ENCODE peak calls at places on chromosomes 3 and 15, in eight cellular contexts. I is foreskin keratinocyte, M is HepG2, V is heart left ventricle, Z is uterus, D is Peyer's patch, U is right lobe of liver, H is body of pancreas. A is an unnamed sample. For H3K4me1, the result is how much of the 10 kb centered on the place peaks cover.

GRCh38 chr15:70088887-70089691 is 8.6 kb downstream of the TLE3 start:
- DNase-seq in V (no peak), D (no peak), U (no peak), Z (peak), H (no peak), M (no peak), I (no peak), A (peak)

GRCh38 chr3:13537244-13537921 is 11.5 kb upstream of the FBLN2 start:
- DNase-seq in H (no peak), I (no peak), Z (no peak), U (no peak), V (no peak), M (no peak), D (no peak), A (no peak)

GRCh38 chr3:188760408-188760807 is 411.4 kb upstream of the TPRG1 start:
- DNase-seq in Z (no peak), U (no peak), V (no peak), M (no peak), H (no peak), D (no peak), I (peak), A (no peak)

GRCh38 chr15:91790826-91791225 is 62.7 kb upstream of the SLCO3A1 start:
- DNase-seq in U (no peak), M (no peak), Z (no peak), V (no peak), I (peak), D (no peak), H (no peak), A (no peak)

GRCh38 chr15:71732636-71733035 is 77.7 kb upstream of the NR2E3 start:
- DNase-seq in I (no peak), D (no peak), Z (no peak), V (no peak), H (no peak), M (peak), U (peak), A (no peak)

GRCh38 chr3:173993299-173993698 is 595.8 kb downstream of the NLGN1 start:
- DNase-seq in U (no peak), D (no peak), Z (no peak), M (peak), I (peak), V (no peak), H (no peak), A (no peak)

GRCh38 chr3:14884665-14885064 is 62.7 kb upstream of the NR2C2 start:
- DNase-seq in Z (no peak), D (peak), M (no peak), H (no peak), V (no peak), U (no peak), I (no peak), A (no peak)

GRCh38 chr3:136994772-136995516 is 37.2 kb downstream of the IL20RB start:
- DNase-seq in V (peak), D (no peak), Z (peak), M (no peak), U (peak), I (peak), H (peak), A (peak)

GRCh38 chr3:189629803-189630455 is 1.3 kb upstream of the TP63 start:
- DNase-seq in H (peak), M (no peak), D (no peak), I (no peak), Z (no peak), V (peak), U (peak), A (no peak)

GRCh38 chr3:37823189-37823588 is 38.5 kb upstream of the CTDSPL start:
- DNase-seq in Z (no peak), H (no peak), D (no peak), U (no peak), M (no peak), I (no peak), V (no peak), A (no peak)

GRCh38 chr15:78298983-78299301 is 467 bp downstream of the SKIC8 start:
- DNase-seq in M (no peak), H (no peak), D (no peak), U (no peak), I (no peak), V (no peak), Z (no peak), A (no peak)

GRCh38 chr3:24598691-24599090 is 104.0 kb upstream of the THRB start:
- DNase-seq in I (peak), M (peak), D (no peak), U (no peak), H (peak), Z (no peak), V (no peak), A (no peak)

GRCh38 chr3:172918165-172918564 is 167.6 kb downstream of the ECT2 start:
- DNase-seq in M (peak), V (no peak), U (no peak), I (no peak), D (no peak), Z (no peak), H (no peak), A (no peak)

GRCh38 chr3:32453346-32453745 is 49.3 kb downstream of the CMTM6 start:
- DNase-seq in Z (no peak), I (no peak), M (no peak), V (no peak), H (no peak), D (peak), U (no peak), A (no peak)

GRCh38 chr15:30038667-30039523 is 43.9 kb upstream of the GOLGA8J start:
- DNase-seq in Z (no peak), U (peak), H (peak), D (no peak), I (no peak), M (no peak), V (no peak), A (peak)

GRCh38 chr3:71930056-71930991 is 145.4 kb upstream of the PROK2 start:
- DNase-seq in D (no peak), U (no peak), M (peak), Z (peak), I (peak), H (no peak), V (no peak), A (no peak)

DNA sequence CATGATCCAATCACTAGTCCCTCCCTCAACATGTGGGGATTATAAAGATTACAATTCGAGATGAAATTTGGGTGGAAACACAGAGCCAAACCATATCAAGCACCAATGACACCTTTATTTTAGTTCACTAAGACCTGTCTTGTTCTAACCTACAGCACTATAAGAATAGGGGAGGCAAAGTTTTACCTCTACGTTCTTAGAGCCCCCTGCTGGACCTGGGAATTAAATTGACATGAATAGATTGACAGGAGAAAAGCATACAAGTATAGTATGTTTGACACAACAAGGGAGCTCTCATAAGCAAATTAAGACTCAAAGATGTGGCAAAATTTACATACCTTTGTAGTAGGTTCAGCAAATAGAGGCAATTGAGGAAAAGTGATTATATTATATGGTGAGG is 974.4 kb upstream of the ALCAM start:
- DNase-seq in D (no peak), M (peak), U (no peak), Z (no peak), H (no peak), I (no peak), V (no peak), A (no peak)
- TF ChIP-seq CTCF in D (no peak), M (peak), U (no peak), Z (no peak), H (no peak), I (peak), V (no peak), A (no peak)

DNA sequence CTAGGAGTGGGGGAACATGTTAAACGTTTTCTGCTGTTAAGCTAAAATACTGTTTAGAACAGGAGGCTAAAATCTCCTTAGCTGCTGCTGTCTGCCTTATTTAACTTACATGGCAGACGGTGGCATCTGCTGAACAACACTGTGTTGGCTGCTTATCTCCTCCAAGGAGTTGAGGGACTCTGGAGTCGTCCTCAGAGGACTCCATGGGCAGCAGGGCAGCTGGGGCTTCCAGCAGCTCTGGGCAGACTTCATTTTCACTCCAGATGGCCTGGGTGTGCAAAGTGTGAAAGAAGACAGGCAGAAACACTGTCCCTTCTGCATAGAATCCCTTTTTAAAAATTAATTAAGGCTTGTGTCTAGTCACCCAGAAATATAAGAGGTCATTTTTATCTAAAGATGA is 52.8 kb upstream of the NUDT16 start:
- DNase-seq in M (no peak), H (no peak), U (no peak), V (no peak), I (no peak), D (no peak), Z (no peak), A (no peak)
- H3K4me1 ChIP-seq in M (under half), H (under half), U (under half), V (under half), I (under half), D (under half), Z (under half), A (under half)

GRCh38 chr3:160924776-160925175 is 168.7 kb downstream of the PPM1L start:
- DNase-seq in Z (no peak), I (no peak), U (no peak), H (no peak), V (no peak), M (no peak), D (no peak), A (no peak)
- TF ChIP-seq CTCF in Z (no peak), I (no peak), U (no peak), H (no peak), V (no peak), M (no peak), D (no peak), A (no peak)

DNA sequence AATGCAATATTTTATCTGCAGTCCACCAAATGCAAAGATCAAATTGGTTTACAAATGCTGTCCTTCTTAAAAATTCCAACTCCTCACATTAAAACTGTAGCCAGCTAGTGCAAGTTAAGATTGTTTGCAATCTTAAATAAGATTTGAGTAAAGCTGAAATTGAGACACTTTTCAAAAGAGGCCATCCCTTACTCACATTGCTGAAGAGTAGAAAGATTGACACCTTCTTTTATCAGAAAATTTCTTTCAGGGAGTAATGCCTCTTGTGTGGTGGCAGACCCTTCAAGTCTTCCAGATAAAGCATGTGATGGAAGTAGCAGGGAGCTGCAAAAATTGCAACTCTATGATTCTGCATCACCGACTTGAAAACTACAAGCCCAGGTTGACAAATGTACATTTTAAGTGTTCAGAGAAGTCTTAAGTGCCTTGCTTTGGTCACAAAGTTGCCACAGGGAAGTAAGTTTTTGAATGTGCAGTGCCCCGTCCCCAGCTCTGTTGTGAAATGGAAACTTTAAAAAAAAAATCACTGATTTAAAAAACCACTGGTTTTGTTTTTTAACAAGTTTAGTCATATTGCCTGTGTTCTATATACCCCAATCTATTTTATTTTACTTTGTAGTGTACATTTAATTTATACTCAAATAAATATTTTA is 12.6 kb downstream of the CD86 start:
- DNase-seq in V (no peak), H (no peak), Z (no peak), M (no peak), U (no peak), I (no peak), D (no peak), A (no peak)
- H3K4me1 ChIP-seq in V (under half), H (under half), Z (under half), M (under half), U (under half), I (under half), D (under half), A (under half)

DNA sequence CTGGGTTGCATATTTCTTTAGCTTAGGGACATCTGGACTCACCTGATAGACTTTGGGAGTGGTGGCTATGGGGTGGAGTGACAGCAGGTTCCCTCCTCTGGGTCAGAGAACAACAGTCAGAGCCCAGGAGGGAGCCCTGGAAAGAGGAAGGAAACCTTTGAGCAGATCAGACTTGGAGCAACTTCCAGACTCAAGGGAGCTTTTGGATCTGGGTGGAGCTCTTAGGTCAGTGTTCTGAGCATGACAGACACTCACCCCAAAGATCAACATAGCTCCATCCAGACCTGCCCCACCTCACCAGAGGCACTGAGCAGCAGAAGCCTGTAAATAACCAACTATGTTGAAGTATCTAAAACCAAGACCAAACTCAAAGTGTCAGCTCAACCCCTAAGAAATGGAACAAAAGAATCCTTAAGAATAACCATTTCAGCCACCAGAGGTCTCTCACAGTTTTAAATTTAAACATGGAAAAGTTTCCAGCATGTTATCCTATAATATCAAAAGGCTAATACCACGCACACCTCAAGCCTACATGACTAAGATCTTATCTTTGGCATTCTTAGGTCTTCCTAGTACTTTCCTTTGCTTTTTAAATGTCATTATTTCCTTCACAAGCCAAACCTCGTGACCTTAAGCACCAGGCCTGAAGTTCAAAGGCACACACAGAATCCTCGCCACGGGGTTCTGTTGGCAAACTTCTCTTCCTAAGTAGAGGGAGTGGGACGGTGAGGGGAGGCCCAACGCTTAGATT is 56.4 kb downstream of the UMPS start:
- DNase-seq in Z (no peak), U (no peak), H (no peak), M (no peak), D (no peak), V (no peak), I (no peak), A (peak)
- TF ChIP-seq CTCF in Z (peak), U (peak), H (peak), M (peak), D (peak), V (peak), I (peak), A (no peak)

GRCh38 chr15:68617777-68618176 is 39.0 kb downstream of the CORO2B start:
- DNase-seq in Z (no peak), M (no peak), V (no peak), D (no peak), U (no peak), H (no peak), I (no peak), A (no peak)

GRCh38 chr15:68616397-68616796 is 37.6 kb downstream of the CORO2B start:
- DNase-seq in V (no peak), D (no peak), Z (no peak), M (no peak), U (no peak), I (no peak), H (no peak), A (no peak)

GRCh38 chr15:68617001-68617400 is 38.2 kb downstream of the CORO2B start:
- DNase-seq in V (no peak), D (no peak), U (no peak), Z (no peak), H (no peak), I (no peak), M (no peak), A (no peak)

GRCh38 chr15:68619303-68619698 is 40.5 kb downstream of the CORO2B start:
- DNase-seq in V (no peak), H (no peak), I (no peak), M (no peak), Z (no peak), U (no peak), D (no peak), A (no peak)

GRCh38 chr15:68618339-68619302 is 39.8 kb downstream of the CORO2B start:
- DNase-seq in D (no peak), H (no peak), M (no peak), Z (no peak), U (no peak), I (no peak), V (no peak), A (no peak)
- H3K4me1 ChIP-seq in D (under half), H (under half), M (under half), Z (under half), U (under half), I (under half), V (under half), A (under half)

DNA sequence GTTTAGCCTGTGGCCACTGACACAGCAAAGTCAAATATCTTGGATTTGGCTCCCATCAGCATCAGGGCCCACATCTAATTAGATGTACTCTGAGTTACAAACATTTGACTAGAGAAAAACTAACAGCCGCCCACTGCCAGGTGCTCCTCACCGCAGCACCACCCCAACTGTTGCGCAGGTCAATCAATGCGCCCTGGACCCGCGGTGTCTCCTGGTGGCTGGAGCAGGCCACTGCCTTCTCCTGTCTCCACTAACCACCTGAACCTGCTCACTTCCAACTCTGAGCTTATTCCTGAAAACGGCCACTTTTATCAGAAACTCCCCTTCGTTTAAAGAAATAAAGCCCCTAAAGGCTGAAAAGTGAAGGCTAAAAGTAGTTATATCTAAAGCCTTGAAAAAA is 4.3 kb downstream of the RIOX2 start:
- DNase-seq in V (no peak), U (no peak), Z (no peak), D (no peak), I (no peak), H (no peak), M (no peak), A (no peak)
- TF ChIP-seq CTCF in V (no peak), U (peak), Z (no peak), D (no peak), I (peak), H (no peak), M (peak), A (no peak)

GRCh38 chr15:31305375-31305774 is 21.3 kb upstream of the KLF13 start:
- DNase-seq in V (no peak), I (no peak), M (no peak), H (no peak), D (no peak), U (no peak), Z (no peak), A (no peak)

GRCh38 chr15:31306036-31306425 is 20.6 kb upstream of the KLF13 start:
- DNase-seq in D (no peak), V (no peak), I (no peak), Z (no peak), H (no peak), M (no peak), U (peak), A (no peak)

GRCh38 chr15:31304074-31304648 is 22.5 kb upstream of the KLF13 start:
- DNase-seq in V (no peak), M (no peak), Z (no peak), H (no peak), U (peak), D (no peak), I (no peak), A (no peak)

GRCh38 chr15:31303434-31304073 is 23.1 kb upstream of the KLF13 start:
- DNase-seq in D (no peak), H (no peak), Z (no peak), M (no peak), V (no peak), I (no peak), U (peak), A (peak)

DNA sequence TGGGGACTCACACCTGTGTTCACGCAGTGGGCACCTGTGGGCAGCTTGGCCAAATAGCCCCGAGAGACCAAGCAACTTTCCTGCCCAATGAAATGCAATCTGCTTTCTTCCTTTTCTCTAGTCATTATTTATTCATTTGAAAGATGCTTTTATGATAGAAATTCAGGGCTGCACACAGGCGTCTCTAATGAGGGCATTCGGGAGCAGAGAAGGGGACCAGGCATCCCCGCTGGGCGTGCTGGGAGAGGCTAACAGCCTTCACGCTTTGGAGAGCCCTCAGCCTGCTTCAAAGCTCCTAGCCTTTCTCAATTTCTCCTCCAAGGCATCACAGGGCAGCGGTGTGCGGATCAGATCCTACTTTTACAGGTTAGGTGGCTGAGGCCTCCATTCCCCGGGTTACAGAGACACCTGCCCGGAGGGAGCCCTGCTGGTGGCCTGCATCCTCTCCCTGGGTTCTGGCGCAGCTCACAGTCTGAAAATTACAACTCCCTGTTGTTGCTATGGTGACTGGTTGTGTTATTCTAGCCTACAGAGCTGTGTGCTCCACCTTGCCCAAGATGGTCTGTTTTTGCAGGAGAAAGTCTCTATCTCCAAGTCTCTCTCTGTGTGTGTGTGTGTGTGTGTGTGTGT is 21.8 kb upstream of the KLF13 start:
- DNase-seq in D (no peak), U (no peak), V (no peak), I (no peak), M (no peak), H (no peak), Z (no peak), A (no peak)
- H3K4me1 ChIP-seq in D (under half), U (under half), V (under half), I (under half), M (half or more), H (under half), Z (under half), A (under half)

GRCh38 chr3:51391075-51391565 is at the start of gene RBM15B:
- DNase-seq in H (peak), U (peak), D (peak), M (peak), I (peak), Z (peak), V (peak), A (peak)
- TF ChIP-seq CTCF in H (peak), U (peak), D (peak), M (peak), I (peak), Z (peak), V (no peak), A (peak)

GRCh38 chr15:31347981-31348803 is 21.6 kb downstream of the KLF13 start:
- DNase-seq in U (peak), D (no peak), H (no peak), M (no peak), Z (no peak), I (no peak), V (no peak), A (no peak)
- H3K4me1 ChIP-seq in U (half or more), D (under half), H (half or more), M (under half), Z (under half), I (under half), V (half or more), A (half or more)

A was measured in mucosa of descending colon.